ENCODE peak calls at places on chromosomes 13 and 19, in five cellular contexts. R is tibial artery; B is heart left ventricle; C is stimulated activated CD8-positive, alpha-beta memory T cell treated with anti-CD3 and anti-CD28 coated beads, Interleukin-2, amount 100 ng/mL, for 1 hour; X is renal cortical epithelial cell. L is an unnamed sample.

GRCh38 chr19:11345122-11345752 is 831 bp downstream of the TMEM205 start:
- DNase-seq in X (peak; percentile 61), R (no peak), B (no peak), C (no peak), L (no peak)

GRCh38 chr13:106533940-106534843 is 1.3 kb downstream of the EFNB2 start:
- DNase-seq in X (peak; percentile 39), C (no peak), R (peak; percentile 73), B (peak; percentile 42), L (no peak)

GRCh38 chr13:52713894-52714293 is 25.7 kb downstream of the CNMD start:
- DNase-seq in R (no peak), B (peak; percentile 36), X (peak; percentile 58), C (no peak), L (no peak)

GRCh38 chr13:25541434-25542123 is 169.8 kb downstream of the ATP8A2 start:
- DNase-seq in X (peak; percentile 13), R (no peak), B (no peak), C (no peak), L (no peak)

GRCh38 chr13:100349594-100349993 is 239.0 kb downstream of the GGACT start:
- DNase-seq in C (no peak), X (no peak), R (no peak), B (no peak), L (no peak)

GRCh38 chr19:33246729-33247440 is 21.2 kb upstream of the SLC7A10 start:
- DNase-seq in R (no peak), C (no peak), B (no peak), X (no peak), L (no peak)

GRCh38 chr19:45653634-45654033 is 14.4 kb upstream of the GIPR start:
- DNase-seq in C (no peak), R (no peak), X (no peak), B (no peak), L (no peak)

GRCh38 chr19:24159707-24160106 is 72.7 kb downstream of the ZNF254 start:
- DNase-seq in B (no peak), C (no peak), R (no peak), X (no peak), L (no peak)

GRCh38 chr19:12065100-12065538 is 588 bp downstream of the ZNF844 start:
- DNase-seq in C (no peak), X (peak; percentile 62), B (no peak), R (peak; percentile 71), L (no peak)

GRCh38 chr13:44323754-44324153 is 49.9 kb upstream of the SERP2 start:
- DNase-seq in B (no peak), R (no peak), X (no peak), C (no peak), L (no peak)

GRCh38 chr13:51091839-51092238 is 19.2 kb downstream of the C13orf42 start:
- DNase-seq in R (no peak), X (no peak), B (no peak), C (no peak), L (no peak)

GRCh38 chr13:87798536-87798935 is 127.4 kb downstream of the SLITRK5 start:
- DNase-seq in R (no peak), X (no peak), B (no peak), C (no peak), L (no peak)

GRCh38 chr19:35911790-35912189 is 3.7 kb upstream of the TYROBP start:
- DNase-seq in B (no peak), X (peak; percentile 88), R (no peak), C (no peak), L (peak; percentile 51)

GRCh38 chr19:35236638-35237400 is 8.3 kb upstream of the FAM187B start:
- DNase-seq in B (no peak), X (no peak), C (no peak), R (no peak), L (no peak)

GRCh38 chr19:11196406-11197287 is 698 bp downstream of the KANK2 start:
- DNase-seq in B (peak; percentile 68), R (peak; percentile 81), X (no peak), C (no peak), L (no peak)

GRCh38 chr19:40055049-40055448 is 982 bp downstream of the ZNF780B start:
- DNase-seq in C (no peak), X (no peak), R (no peak), B (no peak), L (no peak)

GRCh38 chr13:44241638-44242037 is 132.0 kb upstream of the SERP2 start:
- DNase-seq in R (no peak), C (no peak), B (no peak), X (no peak), L (no peak)

GRCh38 chr19:18919895-18920204 is 335 bp downstream of the DDX49 start:
- DNase-seq in B (no peak), R (no peak), C (no peak), X (no peak), L (no peak)

L was measured in kidney glomerular epithelial cell.